ENCODE peak calls at places on chromosomes 12 and 14, in seven cellular contexts. X, Z, N, Y, H, F and K are unnamed samples.

GRCh38 chr14:27945512-27945911 is 821.1 kb upstream of the FOXG1 start:
- DNase-seq in X (no peak), H (no peak), F (no peak), Y (no peak), Z (no peak), N (no peak), K (no peak)

GRCh38 chr12:118035194-118036041 is 18.9 kb downstream of the RFC5 start:
- DNase-seq in F (no peak), N (no peak), Y (peak; percentile 47), H (no peak), Z (peak; percentile 20), X (no peak), K (no peak)

GRCh38 chr14:100827751-100828447 is 2.0 kb downstream of the MEG3 start:
- DNase-seq in Y (peak; percentile 77), F (peak; percentile 64), Z (peak; percentile 85), H (no peak), X (no peak), N (no peak), K (no peak)

GRCh38 chr12:40063424-40063823 is 42.5 kb downstream of the SLC2A13 start:
- DNase-seq in N (no peak), Y (no peak), F (no peak), X (no peak), Z (no peak), H (no peak), K (no peak)

GRCh38 chr12:89253483-89253882 is 98.8 kb downstream of the DUSP6 start:
- DNase-seq in X (no peak), H (no peak), Z (no peak), F (no peak), Y (no peak), N (no peak), K (no peak)

GRCh38 chr14:93736378-93737014 is 51.8 kb downstream of the PRIMA1 start:
- DNase-seq in Z (no peak), X (no peak), N (no peak), F (no peak), H (no peak), Y (no peak), K (no peak)

GRCh38 chr14:103562385-103563088 is at the start of the genes BAG5 and COA8:
- DNase-seq in H (peak; percentile 90), F (peak; percentile 78), Y (peak; percentile 81), N (peak; percentile 79), X (peak; percentile 88), Z (peak; percentile 92), K (peak; percentile 76)

GRCh38 chr14:53247596-53248370 is 94.7 kb upstream of the DDHD1 start:
- DNase-seq in Z (no peak), Y (no peak), F (no peak), H (no peak), X (no peak), N (no peak), K (no peak)

GRCh38 chr12:98253207-98253606 is 262.2 kb upstream of the TMPO start:
- DNase-seq in H (no peak), N (no peak), F (no peak), Y (no peak), X (no peak), Z (no peak), K (no peak)

GRCh38 chr14:95515523-95516517 is 630 bp downstream of the SYNE3 start:
- DNase-seq in X (peak; percentile 75), H (peak; percentile 44), Z (peak; percentile 80), Y (no peak), N (peak; percentile 79), F (peak; percentile 61), K (peak; percentile 84)

GRCh38 chr12:115132145-115132544 is 448.2 kb upstream of the TBX3 start:
- DNase-seq in N (no peak), Z (peak; percentile 94), X (no peak), F (no peak), Y (no peak), H (no peak), K (no peak)

GRCh38 chr12:70154960-70155589 is 88.2 kb upstream of the CNOT2 start:
- DNase-seq in Y (peak; percentile 8), H (peak; percentile 12), X (no peak), Z (no peak), F (no peak), N (no peak), K (no peak)

GRCh38 chr12:109535863-109536250 is 37.4 kb downstream of the MMAB start:
- DNase-seq in Z (no peak), N (no peak), Y (no peak), F (no peak), H (no peak), X (no peak), K (no peak)

GRCh38 chr12:111438501-111438900 is 32.8 kb downstream of the SH2B3 start:
- DNase-seq in H (no peak), F (no peak), Y (peak; percentile 25), Z (peak; percentile 17), X (no peak), N (peak; percentile 52), K (peak; percentile 32)

GRCh38 chr14:34956906-34957305 is 25.9 kb upstream of the SRP54 start:
- DNase-seq in F (no peak), X (no peak), H (no peak), Z (no peak), Y (no peak), N (no peak), K (no peak)

GRCh38 chr12:6285063-6285477 is 25.4 kb upstream of the PLEKHG6 start:
- DNase-seq in F (peak; percentile 72), Z (peak; percentile 91), Y (peak; percentile 83), N (peak; percentile 43), H (peak; percentile 73), X (peak; percentile 36), K (peak; percentile 27)

GRCh38 chr14:39169541-39169900 is 612 bp downstream of the TRAPPC6B start:
- DNase-seq in N (no peak), H (no peak), Z (peak; percentile 31), X (no peak), F (no peak), Y (peak; percentile 5), K (no peak)

GRCh38 chr14:55446127-55446736 is 5.8 kb upstream of the TBPL2 start:
- DNase-seq in F (peak; percentile 65), Y (peak; percentile 81), X (no peak), N (peak; percentile 29), H (peak; percentile 82), Z (peak; percentile 95), K (peak; percentile 43)

DNA sequence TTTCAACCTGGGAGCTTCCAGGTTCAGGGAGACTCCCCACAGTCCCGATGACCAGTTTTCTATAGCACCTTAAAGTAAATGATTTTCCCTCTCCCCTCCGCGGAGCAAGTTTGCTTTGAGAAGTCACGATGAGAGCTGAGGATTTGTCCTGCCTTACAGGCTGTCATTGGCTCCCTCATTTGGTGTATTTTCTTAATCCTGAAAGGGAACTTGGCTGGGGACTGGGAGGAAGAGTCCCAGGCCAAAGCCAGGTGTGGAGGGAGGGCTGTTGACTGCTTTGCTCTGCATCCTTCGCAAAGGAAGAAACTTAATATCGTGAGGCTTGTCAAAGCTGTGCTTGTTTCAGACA is 64.6 kb upstream of the ESRRB start:
- DNase-seq in F (no peak), Y (no peak), Z (no peak), H (no peak), N (no peak), X (no peak), K (no peak)
- H3K9me3 ChIP-seq in F (no peaks in the 10 kb centered on the region), Y (no peaks in the 10 kb centered on the region), Z (no peaks in the 10 kb centered on the region), H (no peaks in the 10 kb centered on the region), N (no peaks in the 10 kb centered on the region), X (no peaks in the 10 kb centered on the region), K (no peaks in the 10 kb centered on the region)

GRCh38 chr14:105838591-105839424 is 312.4 kb downstream of the TMEM121 start:
- DNase-seq in H (no peak), X (no peak), F (no peak), N (no peak), Y (no peak), Z (no peak), K (no peak)

GRCh38 chr14:105837349-105838063 is 311.1 kb downstream of the TMEM121 start:
- DNase-seq in N (no peak), F (no peak), Y (no peak), X (no peak), H (no peak), Z (no peak), K (no peak)

GRCh38 chr14:105838107-105838506 is 311.7 kb downstream of the TMEM121 start:
- DNase-seq in Z (no peak), H (no peak), F (no peak), N (no peak), Y (no peak), X (no peak), K (no peak)

GRCh38 chr14:105836160-105836559 is 309.8 kb downstream of the TMEM121 start:
- DNase-seq in F (no peak), X (no peak), N (no peak), Z (no peak), H (no peak), Y (no peak), K (no peak)

GRCh38 chr14:105836730-105837129 is 310.3 kb downstream of the TMEM121 start:
- DNase-seq in X (no peak), Z (no peak), N (no peak), H (no peak), F (no peak), Y (no peak), K (no peak)
- H3K9me3 ChIP-seq in X (no peaks in the 10 kb centered on the region), Z (no peaks in the 10 kb centered on the region), N (no peaks in the 10 kb centered on the region), H (peaks cover 56% of the 10 kb centered on the region), F (no peaks in the 10 kb centered on the region), Y (no peaks in the 10 kb centered on the region), K (no peaks in the 10 kb centered on the region)

DNA sequence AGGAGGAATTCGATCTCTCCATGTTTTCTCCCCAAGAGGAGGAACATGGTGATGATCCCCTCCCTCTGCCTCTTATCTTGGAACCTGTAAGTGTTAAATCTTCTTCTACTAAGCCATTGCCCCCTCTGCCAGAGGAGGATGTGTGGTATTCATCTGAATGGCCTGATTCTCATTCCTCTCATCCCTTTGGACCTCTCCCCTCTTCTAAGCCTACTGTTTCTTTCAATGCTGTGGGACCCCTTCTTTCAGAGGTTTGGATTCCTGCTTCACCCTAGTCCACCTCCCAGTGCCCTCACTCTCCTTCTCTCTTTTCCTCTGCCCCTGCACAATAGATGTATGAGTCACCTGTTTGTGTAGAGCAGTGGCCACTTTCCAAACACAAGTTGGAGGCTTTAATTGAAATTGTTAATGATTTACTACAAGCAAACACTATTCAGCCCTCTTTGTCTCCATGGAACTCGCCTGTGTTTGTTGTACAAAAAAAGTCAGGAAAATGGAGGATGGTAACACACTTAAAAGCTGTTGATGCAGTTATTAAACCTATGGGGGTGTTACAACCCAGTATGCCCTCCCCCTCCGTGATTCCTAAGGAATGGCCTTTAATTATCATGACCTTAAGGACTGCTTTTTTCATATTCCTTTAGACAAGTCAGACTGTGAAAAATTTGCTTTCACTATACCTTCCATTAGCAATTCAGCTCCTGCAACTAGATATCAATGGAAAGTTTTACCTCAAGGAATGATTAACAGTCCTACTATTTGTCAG is 192.1 kb upstream of the ALG10B start:
- DNase-seq in H (no peak), X (no peak), Y (no peak), N (no peak), Z (no peak), F (no peak), K (no peak)
- H3K9me3 ChIP-seq in H (peaks cover 10% of the 10 kb centered on the region), X (no peaks in the 10 kb centered on the region), Y (no peaks in the 10 kb centered on the region), N (no peaks in the 10 kb centered on the region), Z (peaks cover 10% of the 10 kb centered on the region), F (peaks cover 3% of the 10 kb centered on the region), K (no peaks in the 10 kb centered on the region)

DNA sequence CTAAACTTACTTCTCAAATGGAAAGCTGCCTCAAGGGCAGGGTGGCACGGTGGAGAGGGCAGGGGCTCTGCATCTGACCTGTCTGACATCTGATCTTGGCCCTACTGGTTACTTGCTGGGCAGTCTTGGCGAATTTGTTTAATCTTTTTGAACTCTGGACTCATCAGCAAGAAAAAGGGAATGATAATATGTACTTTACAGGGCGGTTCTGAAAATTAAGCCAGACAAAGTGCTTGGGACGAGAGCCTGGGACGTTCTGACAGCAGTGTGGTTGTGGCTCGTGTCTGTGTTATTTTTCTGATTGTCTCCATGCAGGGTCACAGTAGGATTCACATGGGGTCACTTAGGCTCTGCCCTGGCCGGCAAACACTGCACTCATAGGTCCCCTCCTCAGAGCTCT is 659.3 kb downstream of the VRK1 start:
- DNase-seq in H (no peak), Z (no peak), F (no peak), X (no peak), N (no peak), Y (no peak), K (no peak)
- H3K9me3 ChIP-seq in H (no peaks in the 10 kb centered on the region), Z (peaks cover 3% of the 10 kb centered on the region), F (no peaks in the 10 kb centered on the region), X (no peaks in the 10 kb centered on the region), N (no peaks in the 10 kb centered on the region), Y (no peaks in the 10 kb centered on the region), K (no peaks in the 10 kb centered on the region)